ENCODE peak calls at places on chromosomes 7 and 10, in seven cellular contexts. M is cardiac fibroblast, W is astrocyte of the spinal cord, U is nephron progenitor cell, D is epithelial cell of proximal tubule, A is WTC11, G is IMR-90. H is an unnamed sample.

GRCh38 chr7:68371985-68372384 is 1226.3 kb upstream of the AUTS2 start:
- DNase-seq in U (no peak), D (no peak), M (no peak), W (no peak), G (no peak), A (no peak), H (no peak)

GRCh38 chr10:3053145-3053544 is 14.2 kb upstream of the PFKP start:
- DNase-seq in G (no peak), M (no peak), A (no peak), W (no peak), D (no peak), U (no peak), H (no peak)

GRCh38 chr7:92626281-92626846 is 36.2 kb upstream of the FAM133B start:
- DNase-seq in G (no peak), A (no peak), M (no peak), U (no peak), W (no peak), D (no peak), H (no peak)

GRCh38 chr10:129541208-129541607 is 74.2 kb downstream of the MGMT start:
- DNase-seq in M (peak), A (no peak), U (peak), D (no peak), G (peak), W (peak), H (no peak)

GRCh38 chr7:123201901-123202300 is 2.1 kb upstream of the SLC13A1 start:
- DNase-seq in U (no peak), G (no peak), A (no peak), W (no peak), M (no peak), D (no peak), H (no peak)

GRCh38 chr7:40915061-40915460 is 780.3 kb downstream of the SUGCT start:
- DNase-seq in A (no peak), W (no peak), M (peak), U (no peak), D (no peak), G (peak), H (no peak)

GRCh38 chr7:118013252-118014010 is 140.2 kb upstream of the CTTNBP2 start:
- DNase-seq in G (no peak), W (no peak), M (no peak), D (no peak), U (no peak), A (no peak), H (no peak)

GRCh38 chr7:71710442-71710841 is 578.5 kb downstream of the GALNT17 start:
- DNase-seq in D (no peak), A (no peak), M (no peak), W (no peak), U (no peak), G (no peak), H (no peak)

GRCh38 chr7:149196705-149197171 is 1.4 kb downstream of the ZNF282 start:
- DNase-seq in U (no peak), A (no peak), G (no peak), W (no peak), D (no peak), M (peak), H (no peak)

GRCh38 chr10:451021-451471 is 238.4 kb downstream of the DIP2C start:
- DNase-seq in W (peak), U (no peak), D (no peak), A (no peak), G (no peak), M (no peak), H (peak)

GRCh38 chr10:124611738-124612137 is 132.4 kb downstream of the FAM53B start:
- DNase-seq in D (no peak), W (no peak), U (no peak), M (no peak), A (no peak), G (no peak), H (peak)

GRCh38 chr7:151342811-151343210 is 1.2 kb downstream of the NUB1 start:
- DNase-seq in W (no peak), M (no peak), G (no peak), D (no peak), A (no peak), U (no peak), H (peak)

GRCh38 chr10:8416755-8417154 is 362.3 kb downstream of the GATA3 start:
- DNase-seq in M (no peak), G (no peak), U (no peak), W (no peak), D (no peak), A (no peak), H (peak)

GRCh38 chr10:86671419-86671818 is 3.1 kb downstream of the LDB3 start:
- DNase-seq in M (no peak), W (no peak), D (no peak), U (no peak), A (no peak), G (no peak), H (no peak)

GRCh38 chr10:14032406-14032998 is 298.2 kb downstream of the FRMD4A start:
- DNase-seq in U (peak), G (no peak), A (peak), D (no peak), W (no peak), M (no peak), H (peak)

GRCh38 chr10:69960606-69961167 is 92.0 kb upstream of the MACROH2A2 start:
- DNase-seq in W (no peak), G (no peak), M (no peak), U (no peak), D (peak), A (no peak), H (no peak)

GRCh38 chr10:69961864-69962745 is 90.5 kb upstream of the MACROH2A2 start:
- DNase-seq in D (no peak), W (no peak), A (no peak), M (no peak), G (no peak), U (no peak), H (no peak)

GRCh38 chr10:69959911-69960310 is 92.7 kb upstream of the MACROH2A2 start:
- DNase-seq in M (no peak), W (no peak), U (no peak), G (no peak), A (no peak), D (no peak), H (no peak)

GRCh38 chr10:69962746-69963135 is 89.9 kb upstream of the MACROH2A2 start:
- DNase-seq in M (no peak), W (no peak), G (no peak), U (no peak), D (no peak), A (no peak), H (no peak)

DNA sequence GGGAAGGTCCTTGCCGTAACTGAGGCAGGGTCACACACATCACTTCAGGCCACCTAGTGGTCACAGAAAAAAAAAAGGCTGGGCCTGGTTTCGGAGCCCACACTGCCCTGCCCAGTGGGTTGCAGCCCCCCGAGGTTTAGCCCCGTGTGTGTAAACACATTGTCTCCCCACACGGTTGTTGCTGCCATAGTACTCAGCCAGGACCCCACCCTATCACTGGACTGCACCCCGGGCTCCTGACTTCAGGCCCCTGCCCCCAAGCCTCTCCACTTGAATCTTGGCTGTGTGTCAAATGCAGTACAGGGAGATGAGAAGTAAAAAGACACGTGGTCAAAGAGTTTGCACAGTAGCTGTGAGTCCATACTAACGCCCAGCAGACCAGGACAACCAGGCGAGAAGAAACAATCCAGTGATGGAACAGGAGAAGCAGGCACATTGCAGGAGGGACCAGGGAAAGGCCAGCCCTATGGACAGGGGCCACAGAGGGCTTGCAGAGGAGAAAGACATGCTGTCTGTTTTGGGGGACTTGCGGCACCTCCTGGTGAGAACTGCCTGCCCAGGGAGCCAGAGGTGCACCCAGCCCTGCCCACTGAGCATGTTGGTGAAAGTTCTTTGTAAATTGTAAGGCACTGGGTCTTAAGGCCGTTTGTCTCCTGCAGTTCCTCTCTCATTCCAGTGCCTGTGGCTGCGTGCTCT is 91.3 kb upstream of the MACROH2A2 start:
- DNase-seq in M (peak), U (no peak), A (no peak), W (no peak), D (peak), G (no peak), H (no peak)
- TF ChIP-seq CTCF in M (peak), U (peak), A (peak), W (peak), D (peak), G (no peak), H (peak)

DNA sequence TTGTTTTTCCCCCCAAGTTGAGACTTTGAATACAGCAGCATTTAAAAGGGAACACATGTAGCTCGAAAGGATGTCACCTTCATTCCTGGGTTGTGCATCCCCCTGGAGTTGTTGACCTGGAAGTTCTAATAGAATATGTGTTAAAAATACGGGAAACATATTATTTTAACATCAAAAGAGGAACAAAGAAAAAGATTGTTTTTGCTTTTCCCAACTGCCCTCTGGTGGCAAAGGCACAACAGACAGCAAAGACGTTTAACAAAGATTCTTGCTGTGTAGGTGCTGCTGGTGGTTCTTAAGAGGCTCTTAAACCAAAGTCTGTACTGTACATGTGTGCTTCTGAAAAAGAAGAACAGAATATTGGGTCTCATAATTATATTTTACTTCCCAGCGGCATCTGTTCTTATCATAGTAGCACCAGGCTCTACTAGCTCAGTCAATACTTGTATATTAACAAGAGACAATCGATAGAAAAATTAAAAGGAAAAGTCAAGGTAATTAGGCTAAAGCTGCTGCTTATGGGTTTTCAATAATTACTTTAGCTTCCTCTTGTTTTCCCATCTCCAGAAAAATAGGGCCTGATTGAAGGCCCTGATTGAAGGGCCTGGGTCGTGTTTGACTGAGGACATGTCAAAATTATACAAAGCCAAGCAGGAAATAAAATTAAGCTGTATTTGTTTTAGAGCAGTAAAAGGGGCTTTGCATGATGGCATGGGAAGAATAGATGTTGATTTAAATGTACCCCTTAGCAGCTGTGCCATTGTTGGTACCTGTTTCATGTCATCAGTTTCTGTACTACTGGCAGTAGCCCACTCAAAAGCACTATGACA is 384.2 kb upstream of the LRGUK start:
- DNase-seq in W (peak), U (no peak), D (no peak), G (peak), A (no peak), M (peak), H (no peak)
- TF ChIP-seq CTCF in W (peak), U (peak), D (peak), G (peak), A (no peak), M (peak), H (no peak)

GRCh38 chr10:75395955-75396860 is 5.4 kb downstream of the ZNF503 start:
- DNase-seq in D (no peak), G (no peak), A (peak), U (peak), W (peak), M (peak), H (no peak)

GRCh38 chr10:75392744-75393143 is 8.8 kb downstream of the ZNF503 start:
- DNase-seq in A (no peak), U (no peak), W (no peak), D (no peak), M (no peak), G (no peak), H (no peak)

GRCh38 chr10:75396861-75397570 is 4.5 kb downstream of the ZNF503 start:
- DNase-seq in U (peak), W (peak), A (peak), D (no peak), G (no peak), M (peak), H (no peak)

GRCh38 chr10:75397571-75397921 is 4.0 kb downstream of the ZNF503 start:
- DNase-seq in G (no peak), W (peak), A (no peak), U (peak), M (peak), D (no peak), H (no peak)

DNA sequence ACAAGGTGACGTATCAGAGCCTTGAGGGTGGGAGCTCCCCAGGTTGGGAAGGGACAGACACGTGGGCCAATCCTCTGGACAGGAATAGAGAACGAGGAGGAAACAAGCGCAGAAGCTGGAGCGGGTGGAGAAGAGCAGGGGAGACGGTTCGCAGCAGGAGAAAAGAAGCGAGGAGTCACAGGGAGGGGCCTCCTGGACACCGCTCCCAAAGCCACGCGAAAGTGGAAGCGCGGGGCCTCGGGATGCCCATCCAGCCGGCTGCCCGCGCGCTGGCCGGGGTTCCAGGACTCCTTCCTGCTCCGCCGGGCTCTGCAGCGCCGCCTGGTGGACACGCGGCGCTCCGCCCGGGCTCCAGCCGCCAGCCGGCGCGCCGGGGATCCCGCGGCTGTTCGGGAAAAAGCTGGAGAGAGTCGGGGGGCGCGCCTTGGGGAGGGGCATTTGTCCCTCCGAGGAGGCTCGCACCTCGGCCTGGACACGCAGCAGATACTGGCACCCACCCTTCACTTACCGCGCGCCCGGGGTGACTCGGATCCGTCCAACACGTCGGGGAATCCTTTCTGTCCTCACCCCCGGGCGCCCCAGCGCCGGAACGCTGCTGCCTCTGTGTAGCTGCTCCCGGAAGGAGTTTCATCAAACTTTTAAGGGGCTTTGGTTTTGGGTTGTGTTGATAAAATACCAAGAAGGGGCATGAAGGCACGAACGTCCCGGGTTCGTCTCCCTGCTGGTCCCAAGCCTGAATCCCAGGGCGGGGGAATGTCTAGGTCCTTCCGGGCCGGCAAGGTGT is 6.2 kb downstream of the ZNF503 start:
- DNase-seq in M (peak), U (peak), W (peak), G (peak), D (no peak), A (peak), H (no peak)
- TF ChIP-seq CTCF in M (peak), U (peak), W (peak), G (peak), D (peak), A (peak), H (peak)

GRCh38 chr10:49000437-49001398 is 61.1 kb upstream of the LRRC18 start:
- DNase-seq in W (no peak), M (no peak), A (no peak), G (no peak), D (no peak), U (no peak), H (no peak)

GRCh38 chr10:49001861-49002675 is 62.4 kb upstream of the LRRC18 start:
- DNase-seq in A (no peak), D (no peak), G (no peak), U (peak), W (no peak), M (no peak), H (no peak)

GRCh38 chr10:49007128-49007527 is 67.5 kb upstream of the LRRC18 start:
- DNase-seq in W (no peak), M (no peak), D (no peak), G (no peak), U (no peak), A (no peak), H (no peak)

GRCh38 chr10:49005270-49005669 is 65.6 kb upstream of the LRRC18 start:
- DNase-seq in D (no peak), M (no peak), U (no peak), W (no peak), A (no peak), G (no peak), H (no peak)

GRCh38 chr10:49001402-49001801 is 61.8 kb upstream of the LRRC18 start:
- DNase-seq in G (no peak), U (peak), A (peak), W (no peak), D (no peak), M (peak), H (no peak)
- TF ChIP-seq CTCF in G (no peak), U (no peak), A (no peak), W (no peak), D (peak), M (no peak), H (no peak)

GRCh38 chr10:121188005-121188404 is 336.8 kb downstream of the WDR11 start:
- DNase-seq in W (no peak), A (no peak), U (peak), G (no peak), D (no peak), M (no peak), H (no peak)
- TF ChIP-seq CTCF in W (no peak), A (no peak), U (no peak), G (no peak), D (no peak), M (no peak), H (no peak)

DNA sequence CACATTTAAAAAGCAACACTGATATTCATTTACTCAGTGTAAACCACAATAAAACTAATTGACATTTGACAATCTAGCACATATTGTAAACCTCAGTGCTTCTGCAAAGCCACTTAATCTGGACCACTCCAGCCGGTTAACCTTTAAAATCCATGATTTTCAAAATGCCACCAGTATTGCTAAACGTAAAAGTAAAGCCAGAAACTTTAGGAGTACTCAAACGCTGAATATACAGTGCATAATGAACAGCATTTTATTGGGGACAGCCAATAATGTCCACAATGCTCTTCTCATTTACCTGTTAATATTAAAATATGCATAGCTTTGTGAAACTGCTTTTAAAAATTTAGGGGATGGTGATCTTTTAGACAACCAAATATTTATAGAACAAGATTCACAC is 10.8 kb downstream of the HNRNPA2B1 start:
- DNase-seq in W (no peak), D (no peak), M (no peak), G (no peak), A (no peak), U (no peak), H (no peak)
- TF ChIP-seq CTCF in W (no peak), D (no peak), M (no peak), G (no peak), A (no peak), U (no peak), H (no peak)

DNA sequence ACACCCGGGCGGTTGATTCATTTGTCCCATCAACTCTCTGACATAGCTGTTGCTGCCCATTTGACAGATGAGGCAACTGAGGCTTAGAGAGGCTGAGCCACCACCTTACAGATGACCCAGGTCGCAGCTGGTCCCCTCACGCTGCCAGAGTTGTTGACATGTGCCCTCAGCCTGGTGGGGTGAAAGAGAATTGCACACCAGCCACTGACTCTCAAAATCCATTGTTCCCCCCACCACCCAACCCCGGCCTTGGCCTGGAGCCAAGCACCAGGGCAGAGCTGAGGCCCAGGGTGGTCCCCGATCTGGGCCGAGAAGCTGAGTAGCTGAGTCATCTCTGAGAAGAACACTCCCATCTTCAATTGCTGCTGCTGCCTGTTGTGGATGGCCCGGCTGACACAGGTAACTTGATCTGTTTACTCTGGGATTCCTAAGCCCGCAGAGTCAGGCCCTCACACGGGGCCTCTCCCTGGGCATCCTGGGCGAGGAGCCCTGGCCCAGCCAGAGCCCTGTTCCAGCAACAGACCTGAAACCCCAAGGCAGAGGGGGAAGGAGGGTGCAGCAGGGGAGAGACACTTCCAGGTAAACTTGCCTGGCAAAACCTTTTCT is 27.5 kb downstream of the PVRIG start:
- DNase-seq in W (peak), M (peak), G (peak), D (no peak), U (peak), A (peak), H (peak)
- TF ChIP-seq CTCF in W (no peak), M (no peak), G (no peak), D (no peak), U (peak), A (no peak), H (no peak)

DNA sequence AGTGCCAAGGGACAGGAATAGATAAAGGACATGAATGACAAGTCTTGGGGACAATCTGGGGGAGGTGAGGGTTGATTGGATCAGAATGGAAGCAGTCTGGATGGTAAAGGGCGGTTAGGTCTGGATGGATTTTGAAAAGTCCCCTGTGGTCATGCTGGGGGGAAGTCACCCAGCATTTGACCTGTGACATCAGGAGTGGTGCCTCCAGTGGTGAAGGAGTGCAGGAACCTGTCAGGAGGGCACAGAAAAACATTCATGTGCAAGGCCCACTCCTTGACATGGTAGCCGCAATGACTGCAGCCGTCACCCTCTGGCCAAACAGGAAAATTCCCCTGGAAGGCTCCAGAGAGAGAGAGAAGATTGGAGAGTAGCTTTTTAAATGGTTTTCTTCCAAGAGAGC is 304.8 kb downstream of the GFRA1 start:
- DNase-seq in D (no peak), W (no peak), M (no peak), G (no peak), U (no peak), A (no peak), H (no peak)
- TF ChIP-seq CTCF in D (peak), W (no peak), M (no peak), G (no peak), U (no peak), A (no peak), H (no peak)